ENCODE peak calls at places on chromosomes 12 and 14, in ten cellular contexts. Y is CD8-positive, alpha-beta memory T cell; R is activated T-cell treated with anti-CD3 and anti-CD28 coated beads, Interleukin-2, amount 50 U/mL, for 48 hours; C is bronchial epithelial cell; X is psoas muscle; J is NCI-H1092; N is HuH-7; E is NCI-H146; O is Daoy; V is cerebellar cortex. H is an unnamed sample.

GRCh38 chr14:105475916-105476845 is 1.6 kb downstream of the CRIP2 start:
- DNase-seq in O (peak; percentile 80), V (no peak), R (no peak), C (no peak), E (no peak), N (no peak), J (no peak), X (peak; percentile 80), Y (no peak), H (no peak)

GRCh38 chr12:3049596-3050314 is 27.4 kb upstream of the TSPAN9 start:
- DNase-seq in C (no peak), V (peak; percentile 53), R (no peak), N (no peak), X (no peak), Y (no peak), E (no peak), J (no peak), O (no peak), H (no peak)

GRCh38 chr12:6312529-6313325 is 2.2 kb downstream of the PLEKHG6 start:
- DNase-seq in J (no peak), O (peak; percentile 48), E (peak; percentile 29), C (peak; percentile 88), Y (no peak), V (no peak), R (no peak), X (no peak), N (no peak), H (peak; percentile 86)

GRCh38 chr12:56622535-56622934 is 7.6 kb downstream of the BAZ2A start:
- DNase-seq in J (no peak), V (no peak), O (no peak), N (no peak), R (no peak), Y (no peak), C (no peak), X (no peak), E (no peak), H (no peak)

GRCh38 chr14:68975667-68976066 is 3.4 kb downstream of the ACTN1 start:
- DNase-seq in N (no peak), R (no peak), X (no peak), J (no peak), E (no peak), V (no peak), Y (no peak), C (peak; percentile 91), O (peak; percentile 69), H (no peak)

GRCh38 chr12:102756564-102756963 is 160.5 kb downstream of the PAH start:
- DNase-seq in O (no peak), N (no peak), E (no peak), Y (no peak), R (no peak), X (no peak), V (no peak), C (no peak), J (no peak), H (no peak)

GRCh38 chr14:80059041-80059440 is 152.3 kb downstream of the DIO2 start:
- DNase-seq in O (no peak), R (no peak), E (no peak), V (no peak), X (no peak), C (no peak), J (no peak), Y (no peak), N (no peak), H (no peak)

GRCh38 chr12:46676797-46677520 is 148.8 kb downstream of the SLC38A4 start:
- DNase-seq in Y (no peak), C (peak; percentile 88), J (no peak), R (no peak), E (no peak), V (no peak), O (peak; percentile 28), N (no peak), X (no peak), H (no peak)

GRCh38 chr12:68896881-68897540 is 36.0 kb downstream of the CPM start:
- DNase-seq in V (no peak), J (no peak), Y (no peak), O (no peak), N (no peak), E (no peak), R (no peak), X (no peak), C (peak; percentile 70), H (no peak)

GRCh38 chr12:724194-724855 is 28.1 kb upstream of the WNK1 start:
- DNase-seq in R (no peak), C (peak; percentile 82), Y (no peak), E (peak; percentile 45), N (no peak), V (no peak), O (peak; percentile 35), J (no peak), X (no peak), H (no peak)

GRCh38 chr12:109036975-109037374 is 15.4 kb upstream of the USP30 start:
- DNase-seq in N (no peak), J (no peak), Y (no peak), R (no peak), X (no peak), O (no peak), E (no peak), C (no peak), V (no peak), H (no peak)

GRCh38 chr14:76355771-76356170 is 20.2 kb upstream of the ESRRB start:
- DNase-seq in V (no peak), E (no peak), R (no peak), C (no peak), J (no peak), X (no peak), Y (no peak), N (no peak), O (no peak), H (no peak)

GRCh38 chr12:93972411-93973208 is 175.8 kb upstream of the PLXNC1 start:
- DNase-seq in O (peak; percentile 16), J (no peak), X (no peak), E (no peak), N (no peak), C (peak; percentile 8), R (no peak), V (no peak), Y (no peak), H (no peak)

GRCh38 chr12:105223358-105223840 is 12.6 kb downstream of the APPL2 start:
- DNase-seq in C (no peak), V (no peak), R (no peak), J (no peak), N (no peak), Y (no peak), E (no peak), X (no peak), O (no peak), H (no peak)

GRCh38 chr12:7884687-7885086 is 12.0 kb upstream of the SLC2A14 start:
- DNase-seq in R (no peak), N (no peak), J (no peak), O (no peak), E (no peak), Y (no peak), C (no peak), X (no peak), V (no peak), H (no peak)

GRCh38 chr12:20282411-20282810 is 85.9 kb upstream of the PDE3A start:
- DNase-seq in E (no peak), R (no peak), Y (no peak), V (no peak), J (no peak), O (no peak), N (no peak), C (no peak), X (no peak), H (no peak)

GRCh38 chr12:124738636-124739467 is 124.8 kb downstream of the SCARB1 start:
- DNase-seq in V (no peak), Y (no peak), O (peak; percentile 70), R (no peak), E (no peak), J (no peak), X (no peak), N (no peak), C (peak; percentile 23), H (no peak)

GRCh38 chr14:87643005-87643404 is 350.0 kb downstream of the GALC start:
- DNase-seq in V (peak; percentile 4), N (no peak), R (no peak), X (no peak), Y (no peak), E (no peak), O (no peak), C (no peak), J (no peak), H (no peak)

GRCh38 chr12:1348606-1349005 is 245.8 kb downstream of the FBXL14 start:
- DNase-seq in R (no peak), X (no peak), E (no peak), V (no peak), N (no peak), C (no peak), J (no peak), Y (no peak), O (no peak), H (no peak)

GRCh38 chr12:113424915-113425823 is 3.0 kb downstream of the SDSL start:
- DNase-seq in C (peak; percentile 18), Y (peak; percentile 26), O (peak; percentile 50), J (no peak), R (peak; percentile 73), X (peak; percentile 71), V (peak; percentile 48), E (peak; percentile 16), N (peak; percentile 64), H (peak; percentile 66)

H was measured in Caco-2.